ENCODE peak calls at places on chromosomes 2 and 18, in six cellular contexts. R, C, Q, N, F and G are unnamed samples. For H3K4me1, the result is how much of the 10 kb centered on the place peaks cover.

GRCh38 chr18:457533-457932 is 43.0 kb downstream of the COLEC12 start:
- DNase-seq in F (no peak), C (no peak), Q (no peak), R (no peak), N (no peak), G (no peak)

GRCh38 chr2:198347936-198348335 is 543.5 kb downstream of the PLCL1 start:
- DNase-seq in N (no peak), C (no peak), F (no peak), Q (no peak), R (no peak), G (no peak)

GRCh38 chr18:63444567-63444966 is 22.3 kb upstream of the VPS4B start:
- DNase-seq in C (no peak), Q (peak), F (peak), R (no peak), N (no peak), G (no peak)

GRCh38 chr2:171800639-171801038 is 93.4 kb downstream of the SLC25A12 start:
- DNase-seq in C (no peak), R (no peak), Q (no peak), F (no peak), N (no peak), G (no peak)

GRCh38 chr18:35682282-35682867 is 100.8 kb downstream of the GALNT1 start:
- DNase-seq in N (no peak), F (no peak), R (no peak), C (no peak), Q (no peak), G (no peak)

GRCh38 chr2:9573840-9574239 is 18.2 kb upstream of the ADAM17 start:
- DNase-seq in R (no peak), C (no peak), N (no peak), F (no peak), Q (no peak), G (no peak)

GRCh38 chr18:49510393-49511115 is 23.5 kb upstream of the C18orf32 start:
- DNase-seq in C (peak), N (no peak), Q (no peak), R (peak), F (no peak), G (no peak)

GRCh38 chr2:232522014-232522854 is 2.0 kb downstream of the PRSS56 start:
- DNase-seq in F (no peak), N (no peak), C (peak), R (peak), Q (no peak), G (no peak)

GRCh38 chr18:48563027-48563426 is 24.2 kb downstream of the CTIF start:
- DNase-seq in N (no peak), R (no peak), F (no peak), Q (no peak), C (no peak), G (no peak)

GRCh38 chr2:80238692-80239469 is 65.7 kb downstream of the LRRTM1 start:
- DNase-seq in F (no peak), C (peak), Q (no peak), N (no peak), R (peak), G (no peak)

DNA sequence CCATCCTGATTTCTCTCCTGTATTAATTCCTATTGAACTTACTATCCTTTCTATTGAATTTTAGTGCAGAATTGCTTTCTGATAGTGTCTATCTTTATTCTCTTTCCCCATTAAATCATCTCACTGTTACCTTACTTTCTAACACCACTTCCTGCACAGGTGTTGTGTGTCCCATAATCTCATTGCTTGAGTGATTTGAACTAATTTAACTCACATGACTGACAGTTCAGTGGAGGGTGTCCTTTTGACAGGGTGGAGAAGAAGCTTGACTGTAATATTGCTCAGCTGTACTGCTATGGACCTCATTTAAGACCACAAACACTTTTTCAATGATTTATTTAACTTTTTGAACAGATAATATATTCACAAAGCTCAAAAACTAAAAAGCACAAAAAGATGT is 211.8 kb downstream of the NRXN1 start:
- DNase-seq in C (no peak), F (no peak), N (no peak), Q (no peak), R (no peak), G (no peak)
- TF ChIP-seq CTCF in C (no peak), F (no peak), N (no peak), Q (no peak), R (no peak), G (no peak)

GRCh38 chr2:74555610-74556103 is 1.1 kb downstream of the DOK1 start:
- DNase-seq in Q (no peak), N (no peak), F (peak), R (no peak), C (no peak), G (peak)

GRCh38 chr2:74553892-74554820 is at the start of the genes DOK1 and LOXL3:
- DNase-seq in N (peak), Q (peak), C (peak), F (peak), R (peak), G (peak)

GRCh38 chr2:74556159-74556558 is 1.6 kb downstream of the DOK1 start:
- DNase-seq in C (no peak), Q (no peak), R (no peak), F (no peak), N (no peak), G (peak)

GRCh38 chr2:74552914-74553811 is 579 bp downstream of the LOXL3 start:
- DNase-seq in C (peak), R (peak), F (no peak), N (no peak), Q (no peak), G (peak)

DNA sequence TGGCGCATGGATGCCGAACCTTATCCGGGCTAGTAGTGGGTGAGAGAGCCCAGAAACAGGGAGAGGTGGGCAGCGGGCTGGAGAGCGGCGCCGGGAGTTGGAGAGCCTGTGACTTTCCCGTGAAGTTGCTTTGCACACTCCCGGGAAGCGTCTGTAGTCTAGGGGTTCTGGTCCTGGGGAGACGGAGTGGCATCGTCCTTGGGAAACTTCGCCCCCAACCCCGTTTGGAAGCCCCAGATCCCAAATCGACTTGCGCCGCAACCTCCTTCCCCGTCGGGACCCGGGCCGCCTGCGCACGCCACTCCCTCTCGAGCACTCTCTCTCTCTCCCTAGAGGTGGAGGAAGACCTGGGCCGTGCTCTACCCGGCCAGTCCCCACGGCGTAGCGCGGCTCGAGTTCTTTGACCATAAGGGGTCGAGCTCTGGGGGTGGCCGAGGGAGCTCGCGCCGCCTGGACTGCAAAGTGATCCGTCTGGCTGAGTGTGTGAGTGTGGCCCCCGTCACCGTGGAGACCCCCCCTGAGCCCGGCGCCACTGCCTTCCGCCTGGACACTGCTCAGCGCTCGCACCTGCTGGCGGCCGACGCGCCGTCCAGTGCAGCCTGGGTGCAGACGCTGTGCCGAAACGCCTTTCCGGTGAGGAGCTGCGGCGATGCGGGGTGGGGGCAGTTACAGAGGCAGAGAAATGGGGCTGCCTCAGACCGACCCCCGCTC is 456 bp downstream of the DOK1 start:
- DNase-seq in Q (no peak), C (peak), N (peak), R (peak), F (peak), G (peak)
- H3K4me1 ChIP-seq in Q (under half), C (under half), N (under half), R (under half), F (under half), G (under half)

DNA sequence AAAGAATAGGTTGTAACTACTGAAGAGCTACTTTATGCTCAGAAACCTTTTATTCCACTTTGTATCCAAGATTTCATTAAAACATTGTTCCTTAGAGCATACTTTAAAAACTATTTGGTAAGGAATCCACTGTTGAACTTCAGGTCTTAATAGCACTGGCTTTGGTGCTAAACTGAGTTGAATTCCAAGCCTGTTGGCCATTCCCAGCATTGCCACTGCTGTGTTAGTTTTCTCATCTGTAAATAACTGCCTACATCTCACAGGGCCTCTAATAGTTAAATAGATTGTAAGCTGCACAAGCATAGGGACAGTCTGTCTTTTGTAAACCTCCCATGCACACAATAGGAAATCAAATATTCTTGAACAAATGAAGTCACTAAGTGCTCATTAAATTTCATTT is 86.6 kb downstream of the ORC4 start:
- DNase-seq in R (no peak), Q (no peak), F (no peak), C (no peak), N (no peak), G (no peak)
- TF ChIP-seq CTCF in R (no peak), Q (no peak), F (no peak), C (no peak), N (no peak), G (no peak)

GRCh38 chr2:196263181-196263747 is 91.9 kb upstream of the STK17B start:
- DNase-seq in C (no peak), Q (no peak), R (no peak), F (peak), N (no peak), G (peak)
- H3K4me1 ChIP-seq in C (under half), Q (under half), R (under half), F (under half), N (under half), G (under half)

GRCh38 chr2:46793423-46794416 is 121.9 kb downstream of the MCFD2 start:
- DNase-seq in Q (no peak), C (no peak), F (no peak), N (no peak), R (peak), G (no peak)
- TF ChIP-seq CTCF in Q (no peak), C (no peak), F (no peak), N (no peak), R (no peak), G (no peak)

GRCh38 chr2:173160618-173161017 is 85.0 kb downstream of the MAP3K20 start:
- DNase-seq in R (no peak), F (no peak), C (no peak), Q (no peak), N (no peak), G (no peak)
- H3K4me1 ChIP-seq in R (under half), F (under half), C (under half), Q (half or more), N (under half), G (under half)